ENCODE peak calls at places on chromosomes 6 and 20, in nine cellular contexts. One of them, this sample, is unnamed.

GRCh38 chr6:74611220-74611619 is 594.6 kb downstream of the COL12A1 start:
- DNase-seq in GM04503: no peak
- DNase-seq in endothelial cell: no peak
- DNase-seq in activated CD4-positive, CD25-positive, alpha-beta regulatory T cell treated with anti-CD3 and anti-CD28 coated beads, Interleukin-2, amount 50 U/mL, for 72 hours: no peak
- DNase-seq in Daoy: no peak
- DNase-seq in T-helper 22 cell: no peak
- DNase-seq in activated T-cell treated with anti-CD3 and anti-CD28 coated beads, Interleukin-2, amount 50 U/mL, for 72 hours: no peak
- DNase-seq in activated T-helper 2 cell treated with anti-CD3 and anti-CD28 coated beads, Interferon-gamma antibody, Interleukin-2, Interleukin-4, amounts not matched to agents 10 μg/mL and 5 μg/mL and 100 μg/mL, durations not matched to agents 14 hours and 24 hours and 36 hours: no peak
- DNase-seq in KG1: no peak
- DNase-seq in this sample: no peak

GRCh38 chr6:162615016-162615717 is 112.4 kb downstream of the PRKN start:
- DNase-seq in activated CD4-positive, CD25-positive, alpha-beta regulatory T cell treated with anti-CD3 and anti-CD28 coated beads, Interleukin-2, amount 50 U/mL, for 72 hours: no peak
- DNase-seq in activated T-cell treated with anti-CD3 and anti-CD28 coated beads, Interleukin-2, amount 50 U/mL, for 72 hours: no peak
- DNase-seq in KG1: peak; percentile 9
- DNase-seq in activated T-helper 2 cell treated with anti-CD3 and anti-CD28 coated beads, Interferon-gamma antibody, Interleukin-2, Interleukin-4, amounts not matched to agents 10 μg/mL and 5 μg/mL and 100 μg/mL, durations not matched to agents 14 hours and 24 hours and 36 hours: no peak
- DNase-seq in endothelial cell: no peak
- DNase-seq in T-helper 22 cell: no peak
- DNase-seq in Daoy: no peak
- DNase-seq in GM04503: no peak
- DNase-seq in this sample: no peak

GRCh38 chr20:3803289-3803688 is 7.2 kb downstream of the CDC25B start:
- DNase-seq in GM04503: no peak
- DNase-seq in endothelial cell: no peak
- DNase-seq in activated CD4-positive, CD25-positive, alpha-beta regulatory T cell treated with anti-CD3 and anti-CD28 coated beads, Interleukin-2, amount 50 U/mL, for 72 hours: no peak
- DNase-seq in KG1: no peak
- DNase-seq in T-helper 22 cell: no peak
- DNase-seq in activated T-cell treated with anti-CD3 and anti-CD28 coated beads, Interleukin-2, amount 50 U/mL, for 72 hours: no peak
- DNase-seq in activated T-helper 2 cell treated with anti-CD3 and anti-CD28 coated beads, Interferon-gamma antibody, Interleukin-2, Interleukin-4, amounts not matched to agents 10 μg/mL and 5 μg/mL and 100 μg/mL, durations not matched to agents 14 hours and 24 hours and 36 hours: no peak
- DNase-seq in Daoy: no peak
- DNase-seq in this sample: no peak

GRCh38 chr20:37455659-37456058 is 65.4 kb upstream of the NNAT start:
- DNase-seq in activated T-helper 2 cell treated with anti-CD3 and anti-CD28 coated beads, Interferon-gamma antibody, Interleukin-2, Interleukin-4, amounts not matched to agents 10 μg/mL and 5 μg/mL and 100 μg/mL, durations not matched to agents 14 hours and 24 hours and 36 hours: no peak
- DNase-seq in GM04503: no peak
- DNase-seq in KG1: no peak
- DNase-seq in activated CD4-positive, CD25-positive, alpha-beta regulatory T cell treated with anti-CD3 and anti-CD28 coated beads, Interleukin-2, amount 50 U/mL, for 72 hours: no peak
- DNase-seq in activated T-cell treated with anti-CD3 and anti-CD28 coated beads, Interleukin-2, amount 50 U/mL, for 72 hours: no peak
- DNase-seq in endothelial cell: no peak
- DNase-seq in T-helper 22 cell: no peak
- DNase-seq in Daoy: no peak
- DNase-seq in this sample: no peak

GRCh38 chr6:25342784-25343183 is 63.6 kb downstream of the CARMIL1 start:
- DNase-seq in T-helper 22 cell: no peak
- DNase-seq in activated T-helper 2 cell treated with anti-CD3 and anti-CD28 coated beads, Interferon-gamma antibody, Interleukin-2, Interleukin-4, amounts not matched to agents 10 μg/mL and 5 μg/mL and 100 μg/mL, durations not matched to agents 14 hours and 24 hours and 36 hours: no peak
- DNase-seq in Daoy: no peak
- DNase-seq in GM04503: peak; percentile 11
- DNase-seq in activated CD4-positive, CD25-positive, alpha-beta regulatory T cell treated with anti-CD3 and anti-CD28 coated beads, Interleukin-2, amount 50 U/mL, for 72 hours: no peak
- DNase-seq in KG1: no peak
- DNase-seq in endothelial cell: no peak
- DNase-seq in activated T-cell treated with anti-CD3 and anti-CD28 coated beads, Interleukin-2, amount 50 U/mL, for 72 hours: no peak
- DNase-seq in this sample: no peak

GRCh38 chr20:62822788-62823651 is 6.2 kb downstream of the COL9A3 start:
- DNase-seq in endothelial cell: peak; percentile 53
- DNase-seq in Daoy: peak; percentile 75
- DNase-seq in activated CD4-positive, CD25-positive, alpha-beta regulatory T cell treated with anti-CD3 and anti-CD28 coated beads, Interleukin-2, amount 50 U/mL, for 72 hours: no peak
- DNase-seq in activated T-helper 2 cell treated with anti-CD3 and anti-CD28 coated beads, Interferon-gamma antibody, Interleukin-2, Interleukin-4, amounts not matched to agents 10 μg/mL and 5 μg/mL and 100 μg/mL, durations not matched to agents 14 hours and 24 hours and 36 hours: peak; percentile 52
- DNase-seq in activated T-cell treated with anti-CD3 and anti-CD28 coated beads, Interleukin-2, amount 50 U/mL, for 72 hours: peak; percentile 65
- DNase-seq in KG1: peak; percentile 13
- DNase-seq in T-helper 22 cell: no peak
- DNase-seq in GM04503: no peak
- DNase-seq in this sample: peak; percentile 55

GRCh38 chr6:136739501-136739900 is 52.8 kb downstream of the MAP3K5 start:
- DNase-seq in KG1: no peak
- DNase-seq in T-helper 22 cell: no peak
- DNase-seq in activated T-helper 2 cell treated with anti-CD3 and anti-CD28 coated beads, Interferon-gamma antibody, Interleukin-2, Interleukin-4, amounts not matched to agents 10 μg/mL and 5 μg/mL and 100 μg/mL, durations not matched to agents 14 hours and 24 hours and 36 hours: no peak
- DNase-seq in endothelial cell: no peak
- DNase-seq in activated CD4-positive, CD25-positive, alpha-beta regulatory T cell treated with anti-CD3 and anti-CD28 coated beads, Interleukin-2, amount 50 U/mL, for 72 hours: no peak
- DNase-seq in Daoy: no peak
- DNase-seq in activated T-cell treated with anti-CD3 and anti-CD28 coated beads, Interleukin-2, amount 50 U/mL, for 72 hours: no peak
- DNase-seq in GM04503: no peak
- DNase-seq in this sample: no peak

GRCh38 chr20:25048519-25048952 is 9.4 kb downstream of the ACSS1 start:
- DNase-seq in activated CD4-positive, CD25-positive, alpha-beta regulatory T cell treated with anti-CD3 and anti-CD28 coated beads, Interleukin-2, amount 50 U/mL, for 72 hours: no peak
- DNase-seq in KG1: no peak
- DNase-seq in Daoy: no peak
- DNase-seq in activated T-cell treated with anti-CD3 and anti-CD28 coated beads, Interleukin-2, amount 50 U/mL, for 72 hours: no peak
- DNase-seq in GM04503: no peak
- DNase-seq in endothelial cell: no peak
- DNase-seq in activated T-helper 2 cell treated with anti-CD3 and anti-CD28 coated beads, Interferon-gamma antibody, Interleukin-2, Interleukin-4, amounts not matched to agents 10 μg/mL and 5 μg/mL and 100 μg/mL, durations not matched to agents 14 hours and 24 hours and 36 hours: no peak
- DNase-seq in T-helper 22 cell: no peak
- DNase-seq in this sample: no peak

GRCh38 chr6:127515234-127515793 is 3.8 kb downstream of the MTCL3 start:
- DNase-seq in activated CD4-positive, CD25-positive, alpha-beta regulatory T cell treated with anti-CD3 and anti-CD28 coated beads, Interleukin-2, amount 50 U/mL, for 72 hours: no peak
- DNase-seq in KG1: no peak
- DNase-seq in T-helper 22 cell: no peak
- DNase-seq in endothelial cell: peak; percentile 51
- DNase-seq in GM04503: no peak
- DNase-seq in activated T-cell treated with anti-CD3 and anti-CD28 coated beads, Interleukin-2, amount 50 U/mL, for 72 hours: peak; percentile 48
- DNase-seq in Daoy: no peak
- DNase-seq in activated T-helper 2 cell treated with anti-CD3 and anti-CD28 coated beads, Interferon-gamma antibody, Interleukin-2, Interleukin-4, amounts not matched to agents 10 μg/mL and 5 μg/mL and 100 μg/mL, durations not matched to agents 14 hours and 24 hours and 36 hours: no peak
- DNase-seq in this sample: no peak

GRCh38 chr6:143328885-143329284 is 121.6 kb downstream of the ADAT2 start:
- DNase-seq in GM04503: no peak
- DNase-seq in T-helper 22 cell: no peak
- DNase-seq in KG1: no peak
- DNase-seq in Daoy: peak; percentile 64
- DNase-seq in endothelial cell: no peak
- DNase-seq in activated T-helper 2 cell treated with anti-CD3 and anti-CD28 coated beads, Interferon-gamma antibody, Interleukin-2, Interleukin-4, amounts not matched to agents 10 μg/mL and 5 μg/mL and 100 μg/mL, durations not matched to agents 14 hours and 24 hours and 36 hours: no peak
- DNase-seq in activated CD4-positive, CD25-positive, alpha-beta regulatory T cell treated with anti-CD3 and anti-CD28 coated beads, Interleukin-2, amount 50 U/mL, for 72 hours: no peak
- DNase-seq in activated T-cell treated with anti-CD3 and anti-CD28 coated beads, Interleukin-2, amount 50 U/mL, for 72 hours: no peak
- DNase-seq in this sample: peak; percentile 76

GRCh38 chr20:52494244-52494643 is 302.7 kb upstream of the ZFP64 start:
- DNase-seq in KG1: no peak
- DNase-seq in T-helper 22 cell: no peak
- DNase-seq in activated T-helper 2 cell treated with anti-CD3 and anti-CD28 coated beads, Interferon-gamma antibody, Interleukin-2, Interleukin-4, amounts not matched to agents 10 μg/mL and 5 μg/mL and 100 μg/mL, durations not matched to agents 14 hours and 24 hours and 36 hours: no peak
- DNase-seq in Daoy: peak; percentile 91
- DNase-seq in GM04503: peak; percentile 84
- DNase-seq in activated T-cell treated with anti-CD3 and anti-CD28 coated beads, Interleukin-2, amount 50 U/mL, for 72 hours: peak; percentile 41
- DNase-seq in endothelial cell: no peak
- DNase-seq in activated CD4-positive, CD25-positive, alpha-beta regulatory T cell treated with anti-CD3 and anti-CD28 coated beads, Interleukin-2, amount 50 U/mL, for 72 hours: no peak
- DNase-seq in this sample: peak; percentile 84

GRCh38 chr6:108321253-108321740 is 26.4 kb downstream of the AFG1L start:
- DNase-seq in activated T-cell treated with anti-CD3 and anti-CD28 coated beads, Interleukin-2, amount 50 U/mL, for 72 hours: no peak
- DNase-seq in endothelial cell: no peak
- DNase-seq in GM04503: no peak
- DNase-seq in activated CD4-positive, CD25-positive, alpha-beta regulatory T cell treated with anti-CD3 and anti-CD28 coated beads, Interleukin-2, amount 50 U/mL, for 72 hours: no peak
- DNase-seq in Daoy: no peak
- DNase-seq in activated T-helper 2 cell treated with anti-CD3 and anti-CD28 coated beads, Interferon-gamma antibody, Interleukin-2, Interleukin-4, amounts not matched to agents 10 μg/mL and 5 μg/mL and 100 μg/mL, durations not matched to agents 14 hours and 24 hours and 36 hours: no peak
- DNase-seq in KG1: no peak
- DNase-seq in T-helper 22 cell: no peak
- DNase-seq in this sample: no peak

GRCh38 chr6:144411506-144412165 is 126.5 kb downstream of the UTRN start:
- DNase-seq in activated T-cell treated with anti-CD3 and anti-CD28 coated beads, Interleukin-2, amount 50 U/mL, for 72 hours: no peak
- DNase-seq in activated T-helper 2 cell treated with anti-CD3 and anti-CD28 coated beads, Interferon-gamma antibody, Interleukin-2, Interleukin-4, amounts not matched to agents 10 μg/mL and 5 μg/mL and 100 μg/mL, durations not matched to agents 14 hours and 24 hours and 36 hours: no peak
- DNase-seq in T-helper 22 cell: no peak
- DNase-seq in activated CD4-positive, CD25-positive, alpha-beta regulatory T cell treated with anti-CD3 and anti-CD28 coated beads, Interleukin-2, amount 50 U/mL, for 72 hours: no peak
- DNase-seq in endothelial cell: no peak
- DNase-seq in GM04503: no peak
- DNase-seq in Daoy: peak; percentile 13
- DNase-seq in KG1: no peak
- DNase-seq in this sample: no peak

GRCh38 chr20:8394308-8394945 is 262.4 kb downstream of the PLCB1 start:
- DNase-seq in KG1: no peak
- DNase-seq in endothelial cell: no peak
- DNase-seq in activated CD4-positive, CD25-positive, alpha-beta regulatory T cell treated with anti-CD3 and anti-CD28 coated beads, Interleukin-2, amount 50 U/mL, for 72 hours: no peak
- DNase-seq in GM04503: peak; percentile 27
- DNase-seq in T-helper 22 cell: no peak
- DNase-seq in activated T-cell treated with anti-CD3 and anti-CD28 coated beads, Interleukin-2, amount 50 U/mL, for 72 hours: no peak
- DNase-seq in Daoy: no peak
- DNase-seq in activated T-helper 2 cell treated with anti-CD3 and anti-CD28 coated beads, Interferon-gamma antibody, Interleukin-2, Interleukin-4, amounts not matched to agents 10 μg/mL and 5 μg/mL and 100 μg/mL, durations not matched to agents 14 hours and 24 hours and 36 hours: no peak
- DNase-seq in this sample: no peak

GRCh38 chr20:22925613-22925983 is 109.5 kb upstream of the SSTR4 start:
- DNase-seq in activated T-cell treated with anti-CD3 and anti-CD28 coated beads, Interleukin-2, amount 50 U/mL, for 72 hours: no peak
- DNase-seq in activated T-helper 2 cell treated with anti-CD3 and anti-CD28 coated beads, Interferon-gamma antibody, Interleukin-2, Interleukin-4, amounts not matched to agents 10 μg/mL and 5 μg/mL and 100 μg/mL, durations not matched to agents 14 hours and 24 hours and 36 hours: no peak
- DNase-seq in activated CD4-positive, CD25-positive, alpha-beta regulatory T cell treated with anti-CD3 and anti-CD28 coated beads, Interleukin-2, amount 50 U/mL, for 72 hours: no peak
- DNase-seq in endothelial cell: no peak
- DNase-seq in T-helper 22 cell: no peak
- DNase-seq in Daoy: no peak
- DNase-seq in KG1: no peak
- DNase-seq in GM04503: no peak
- DNase-seq in this sample: no peak

GRCh38 chr6:37381579-37381978 is 27.8 kb downstream of the RNF8 start:
- DNase-seq in KG1: no peak
- DNase-seq in endothelial cell: peak; percentile 20
- DNase-seq in Daoy: peak; percentile 52
- DNase-seq in activated T-helper 2 cell treated with anti-CD3 and anti-CD28 coated beads, Interferon-gamma antibody, Interleukin-2, Interleukin-4, amounts not matched to agents 10 μg/mL and 5 μg/mL and 100 μg/mL, durations not matched to agents 14 hours and 24 hours and 36 hours: no peak
- DNase-seq in activated T-cell treated with anti-CD3 and anti-CD28 coated beads, Interleukin-2, amount 50 U/mL, for 72 hours: peak; percentile 19
- DNase-seq in T-helper 22 cell: no peak
- DNase-seq in activated CD4-positive, CD25-positive, alpha-beta regulatory T cell treated with anti-CD3 and anti-CD28 coated beads, Interleukin-2, amount 50 U/mL, for 72 hours: no peak
- DNase-seq in GM04503: no peak
- DNase-seq in this sample: peak; percentile 54

GRCh38 chr6:11971154-11971553 is 41.0 kb upstream of the HIVEP1 start:
- DNase-seq in Daoy: peak; percentile 67
- DNase-seq in T-helper 22 cell: no peak
- DNase-seq in GM04503: peak; percentile 82
- DNase-seq in endothelial cell: no peak
- DNase-seq in KG1: no peak
- DNase-seq in activated CD4-positive, CD25-positive, alpha-beta regulatory T cell treated with anti-CD3 and anti-CD28 coated beads, Interleukin-2, amount 50 U/mL, for 72 hours: no peak
- DNase-seq in activated T-cell treated with anti-CD3 and anti-CD28 coated beads, Interleukin-2, amount 50 U/mL, for 72 hours: no peak
- DNase-seq in activated T-helper 2 cell treated with anti-CD3 and anti-CD28 coated beads, Interferon-gamma antibody, Interleukin-2, Interleukin-4, amounts not matched to agents 10 μg/mL and 5 μg/mL and 100 μg/mL, durations not matched to agents 14 hours and 24 hours and 36 hours: no peak
- DNase-seq in this sample: no peak

GRCh38 chr6:30544666-30545272 is 11.5 kb downstream of the GNL1 start:
- DNase-seq in T-helper 22 cell: no peak
- DNase-seq in activated T-helper 2 cell treated with anti-CD3 and anti-CD28 coated beads, Interferon-gamma antibody, Interleukin-2, Interleukin-4, amounts not matched to agents 10 μg/mL and 5 μg/mL and 100 μg/mL, durations not matched to agents 14 hours and 24 hours and 36 hours: no peak
- DNase-seq in activated CD4-positive, CD25-positive, alpha-beta regulatory T cell treated with anti-CD3 and anti-CD28 coated beads, Interleukin-2, amount 50 U/mL, for 72 hours: no peak
- DNase-seq in Daoy: peak; percentile 61
- DNase-seq in endothelial cell: no peak
- DNase-seq in KG1: peak; percentile 50
- DNase-seq in activated T-cell treated with anti-CD3 and anti-CD28 coated beads, Interleukin-2, amount 50 U/mL, for 72 hours: no peak
- DNase-seq in GM04503: no peak
- DNase-seq in this sample: peak; percentile 66

GRCh38 chr6:84967965-84968364 is 203.6 kb upstream of the TBX18 start:
- DNase-seq in activated T-cell treated with anti-CD3 and anti-CD28 coated beads, Interleukin-2, amount 50 U/mL, for 72 hours: no peak
- DNase-seq in Daoy: no peak
- DNase-seq in T-helper 22 cell: no peak
- DNase-seq in activated T-helper 2 cell treated with anti-CD3 and anti-CD28 coated beads, Interferon-gamma antibody, Interleukin-2, Interleukin-4, amounts not matched to agents 10 μg/mL and 5 μg/mL and 100 μg/mL, durations not matched to agents 14 hours and 24 hours and 36 hours: no peak
- DNase-seq in GM04503: no peak
- DNase-seq in KG1: no peak
- DNase-seq in endothelial cell: no peak
- DNase-seq in activated CD4-positive, CD25-positive, alpha-beta regulatory T cell treated with anti-CD3 and anti-CD28 coated beads, Interleukin-2, amount 50 U/mL, for 72 hours: no peak
- DNase-seq in this sample: no peak

GRCh38 chr20:43531091-43531443 is 23.6 kb downstream of the L3MBTL1 start:
- DNase-seq in GM04503: no peak
- DNase-seq in activated CD4-positive, CD25-positive, alpha-beta regulatory T cell treated with anti-CD3 and anti-CD28 coated beads, Interleukin-2, amount 50 U/mL, for 72 hours: no peak
- DNase-seq in KG1: no peak
- DNase-seq in Daoy: no peak
- DNase-seq in activated T-helper 2 cell treated with anti-CD3 and anti-CD28 coated beads, Interferon-gamma antibody, Interleukin-2, Interleukin-4, amounts not matched to agents 10 μg/mL and 5 μg/mL and 100 μg/mL, durations not matched to agents 14 hours and 24 hours and 36 hours: no peak
- DNase-seq in T-helper 22 cell: no peak
- DNase-seq in activated T-cell treated with anti-CD3 and anti-CD28 coated beads, Interleukin-2, amount 50 U/mL, for 72 hours: no peak
- DNase-seq in endothelial cell: no peak
- DNase-seq in this sample: no peak

GRCh38 chr20:16970751-16971150 is 222.6 kb downstream of the OTOR start:
- DNase-seq in activated T-helper 2 cell treated with anti-CD3 and anti-CD28 coated beads, Interferon-gamma antibody, Interleukin-2, Interleukin-4, amounts not matched to agents 10 μg/mL and 5 μg/mL and 100 μg/mL, durations not matched to agents 14 hours and 24 hours and 36 hours: no peak
- DNase-seq in GM04503: no peak
- DNase-seq in Daoy: no peak
- DNase-seq in T-helper 22 cell: no peak
- DNase-seq in activated T-cell treated with anti-CD3 and anti-CD28 coated beads, Interleukin-2, amount 50 U/mL, for 72 hours: no peak
- DNase-seq in activated CD4-positive, CD25-positive, alpha-beta regulatory T cell treated with anti-CD3 and anti-CD28 coated beads, Interleukin-2, amount 50 U/mL, for 72 hours: no peak
- DNase-seq in endothelial cell: no peak
- DNase-seq in KG1: no peak
- DNase-seq in this sample: no peak

GRCh38 chr6:95660544-95660943 is 83.2 kb downstream of the MANEA start:
- DNase-seq in activated CD4-positive, CD25-positive, alpha-beta regulatory T cell treated with anti-CD3 and anti-CD28 coated beads, Interleukin-2, amount 50 U/mL, for 72 hours: no peak
- DNase-seq in Daoy: no peak
- DNase-seq in activated T-helper 2 cell treated with anti-CD3 and anti-CD28 coated beads, Interferon-gamma antibody, Interleukin-2, Interleukin-4, amounts not matched to agents 10 μg/mL and 5 μg/mL and 100 μg/mL, durations not matched to agents 14 hours and 24 hours and 36 hours: no peak
- DNase-seq in activated T-cell treated with anti-CD3 and anti-CD28 coated beads, Interleukin-2, amount 50 U/mL, for 72 hours: no peak
- DNase-seq in T-helper 22 cell: no peak
- DNase-seq in endothelial cell: no peak
- DNase-seq in GM04503: no peak
- DNase-seq in KG1: no peak
- DNase-seq in this sample: no peak

GRCh38 chr6:170180671-170181337 is 110.1 kb downstream of the DLL1 start:
- DNase-seq in Daoy: peak; percentile 0
- DNase-seq in activated T-cell treated with anti-CD3 and anti-CD28 coated beads, Interleukin-2, amount 50 U/mL, for 72 hours: no peak
- DNase-seq in GM04503: no peak
- DNase-seq in KG1: no peak
- DNase-seq in activated CD4-positive, CD25-positive, alpha-beta regulatory T cell treated with anti-CD3 and anti-CD28 coated beads, Interleukin-2, amount 50 U/mL, for 72 hours: no peak
- DNase-seq in activated T-helper 2 cell treated with anti-CD3 and anti-CD28 coated beads, Interferon-gamma antibody, Interleukin-2, Interleukin-4, amounts not matched to agents 10 μg/mL and 5 μg/mL and 100 μg/mL, durations not matched to agents 14 hours and 24 hours and 36 hours: no peak
- DNase-seq in endothelial cell: no peak
- DNase-seq in T-helper 22 cell: no peak
- DNase-seq in this sample: no peak

GRCh38 chr20:49858076-49858565 is 45.5 kb downstream of the SLC9A8 start:
- DNase-seq in endothelial cell: no peak
- DNase-seq in GM04503: no peak
- DNase-seq in activated T-cell treated with anti-CD3 and anti-CD28 coated beads, Interleukin-2, amount 50 U/mL, for 72 hours: no peak
- DNase-seq in activated CD4-positive, CD25-positive, alpha-beta regulatory T cell treated with anti-CD3 and anti-CD28 coated beads, Interleukin-2, amount 50 U/mL, for 72 hours: no peak
- DNase-seq in T-helper 22 cell: no peak
- DNase-seq in activated T-helper 2 cell treated with anti-CD3 and anti-CD28 coated beads, Interferon-gamma antibody, Interleukin-2, Interleukin-4, amounts not matched to agents 10 μg/mL and 5 μg/mL and 100 μg/mL, durations not matched to agents 14 hours and 24 hours and 36 hours: no peak
- DNase-seq in Daoy: no peak
- DNase-seq in KG1: no peak
- DNase-seq in this sample: no peak

GRCh38 chr6:135876048-135876447 is 24.5 kb downstream of the PDE7B start:
- DNase-seq in T-helper 22 cell: no peak
- DNase-seq in KG1: no peak
- DNase-seq in endothelial cell: no peak
- DNase-seq in activated T-helper 2 cell treated with anti-CD3 and anti-CD28 coated beads, Interferon-gamma antibody, Interleukin-2, Interleukin-4, amounts not matched to agents 10 μg/mL and 5 μg/mL and 100 μg/mL, durations not matched to agents 14 hours and 24 hours and 36 hours: no peak
- DNase-seq in GM04503: no peak
- DNase-seq in Daoy: no peak
- DNase-seq in activated CD4-positive, CD25-positive, alpha-beta regulatory T cell treated with anti-CD3 and anti-CD28 coated beads, Interleukin-2, amount 50 U/mL, for 72 hours: no peak
- DNase-seq in activated T-cell treated with anti-CD3 and anti-CD28 coated beads, Interleukin-2, amount 50 U/mL, for 72 hours: no peak
- DNase-seq in this sample: no peak

This sample was measured in RWPE1.